ENCODE peak calls at places on chromosomes 4 and X, in four cellular contexts. One of them, this sample, is unnamed.

GRCh38 chrX:22122510-22122909 is 90.4 kb downstream of the PHEX start:
- DNase-seq in EH: peak
- DNase-seq in activated CD4-positive, alpha-beta memory T cell treated with anti-CD3 and anti-CD28 coated beads for 36 hours: no peak
- DNase-seq in body of pancreas: no peak
- DNase-seq in this sample: no peak

GRCh38 chrX:148878371-148878770 is 378.0 kb downstream of the AFF2 start:
- DNase-seq in body of pancreas: no peak
- DNase-seq in activated CD4-positive, alpha-beta memory T cell treated with anti-CD3 and anti-CD28 coated beads for 36 hours: no peak
- DNase-seq in EH: peak
- DNase-seq in this sample: no peak

GRCh38 chr4:156949373-156949814 is 22.2 kb downstream of the PDGFC start:
- DNase-seq in body of pancreas: no peak
- DNase-seq in EH: peak
- DNase-seq in activated CD4-positive, alpha-beta memory T cell treated with anti-CD3 and anti-CD28 coated beads for 36 hours: no peak
- DNase-seq in this sample: no peak

GRCh38 chrX:115561605-115562491 is 874 bp downstream of the PLS3 start:
- DNase-seq in activated CD4-positive, alpha-beta memory T cell treated with anti-CD3 and anti-CD28 coated beads for 36 hours: no peak
- DNase-seq in EH: peak
- DNase-seq in body of pancreas: peak
- DNase-seq in this sample: peak

GRCh38 chr4:20254517-20255250 is 3.0 kb downstream of the SLIT2 start:
- DNase-seq in EH: peak
- DNase-seq in body of pancreas: no peak
- DNase-seq in activated CD4-positive, alpha-beta memory T cell treated with anti-CD3 and anti-CD28 coated beads for 36 hours: no peak
- DNase-seq in this sample: no peak

GRCh38 chr4:13329340-13329850 is 154.7 kb downstream of the RAB28 start:
- DNase-seq in body of pancreas: no peak
- DNase-seq in EH: no peak
- DNase-seq in activated CD4-positive, alpha-beta memory T cell treated with anti-CD3 and anti-CD28 coated beads for 36 hours: no peak
- DNase-seq in this sample: no peak

GRCh38 chrX:18640686-18641085 is 31.2 kb downstream of the RS1 start:
- DNase-seq in activated CD4-positive, alpha-beta memory T cell treated with anti-CD3 and anti-CD28 coated beads for 36 hours: no peak
- DNase-seq in body of pancreas: no peak
- DNase-seq in EH: peak
- DNase-seq in this sample: no peak

GRCh38 chr4:152936446-152937279 is 540 bp downstream of the FHDC1 start:
- DNase-seq in EH: peak
- DNase-seq in body of pancreas: peak
- DNase-seq in activated CD4-positive, alpha-beta memory T cell treated with anti-CD3 and anti-CD28 coated beads for 36 hours: peak
- DNase-seq in this sample: no peak

GRCh38 chr4:3469386-3470243 is 6.5 kb downstream of the DOK7 start:
- DNase-seq in body of pancreas: peak
- DNase-seq in EH: no peak
- DNase-seq in activated CD4-positive, alpha-beta memory T cell treated with anti-CD3 and anti-CD28 coated beads for 36 hours: no peak
- DNase-seq in this sample: no peak

GRCh38 chr4:162959056-162959455 is 207.6 kb downstream of the NAF1 start:
- DNase-seq in body of pancreas: no peak
- DNase-seq in EH: no peak
- DNase-seq in activated CD4-positive, alpha-beta memory T cell treated with anti-CD3 and anti-CD28 coated beads for 36 hours: no peak
- DNase-seq in this sample: no peak

This sample was measured in NCI-H774.